ENCODE peak calls at places on chromosomes 12 and 14, in eight cellular contexts. J is A549, E is mesothelial cell of epicardium, X is suprapubic skin, I is lower lobe of right lung, S is RWPE1, M is GM12865, F is body of pancreas. W is an unnamed sample.

GRCh38 chr12:2925322-2925995 is 33.7 kb upstream of the TEAD4 start:
- DNase-seq in M (peak), J (no peak), S (peak), F (no peak), X (no peak), I (no peak), E (no peak), W (no peak)

GRCh38 chr12:8038659-8039114 is 6.2 kb downstream of the FOXJ2 start:
- DNase-seq in M (no peak), E (no peak), J (peak), S (peak), I (peak), F (peak), X (no peak), W (peak)

GRCh38 chr12:103012884-103013283 is 55.4 kb downstream of the ASCL1 start:
- DNase-seq in X (no peak), S (no peak), J (no peak), M (no peak), I (no peak), E (no peak), F (no peak), W (no peak)

GRCh38 chr12:22286569-22286968 is 47.9 kb downstream of the ST8SIA1 start:
- DNase-seq in E (no peak), S (no peak), M (no peak), F (no peak), X (no peak), I (no peak), J (no peak), W (peak)

GRCh38 chr12:94405378-94406116 is 54.1 kb downstream of the CEP83 start:
- DNase-seq in J (no peak), I (no peak), E (no peak), X (no peak), S (no peak), F (no peak), M (peak), W (peak)

GRCh38 chr12:29962276-29963035 is 178.7 kb upstream of the TMTC1 start:
- DNase-seq in M (no peak), E (no peak), I (no peak), F (no peak), X (no peak), S (no peak), J (no peak), W (no peak)

GRCh38 chr12:46382425-46382973 is 9.9 kb upstream of the SLC38A2 start:
- DNase-seq in F (peak), J (no peak), M (no peak), I (no peak), X (peak), S (no peak), E (no peak), W (no peak)

GRCh38 chr12:71124833-71125460 is 32.9 kb downstream of the TSPAN8 start:
- DNase-seq in X (no peak), J (no peak), E (no peak), F (no peak), S (no peak), I (no peak), M (no peak), W (no peak)

GRCh38 chr14:20477211-20477876 is 8.1 kb downstream of the PNP start:
- DNase-seq in I (peak), J (no peak), F (peak), X (no peak), E (no peak), S (no peak), M (no peak), W (peak)

GRCh38 chr14:59846595-59846994 is 24.0 kb downstream of the RTN1 start:
- DNase-seq in F (no peak), S (no peak), M (no peak), E (no peak), I (no peak), X (no peak), J (no peak), W (no peak)

GRCh38 chr14:91245029-91245428 is 525 bp upstream of the GPR68 start:
- DNase-seq in E (no peak), S (no peak), I (no peak), X (no peak), M (no peak), F (no peak), J (no peak), W (no peak)

GRCh38 chr12:107845980-107846659 is 71.6 kb downstream of the ASCL4 start:
- DNase-seq in M (no peak), X (no peak), I (no peak), S (peak), E (no peak), J (no peak), F (no peak), W (no peak)

GRCh38 chr14:87013583-87013982 is 979.4 kb downstream of the GALC start:
- DNase-seq in E (no peak), F (no peak), M (no peak), J (no peak), X (no peak), I (no peak), S (no peak), W (peak)

GRCh38 chr12:121095544-121096198 is 37.0 kb upstream of the P2RX7 start:
- DNase-seq in E (peak), I (peak), S (peak), F (peak), M (peak), X (peak), J (peak), W (peak)

GRCh38 chr14:59189281-59189821 is 884 bp downstream of the DAAM1 start:
- DNase-seq in X (peak), S (peak), E (no peak), J (peak), M (peak), I (peak), F (peak), W (peak)

GRCh38 chr12:7374423-7375144 is 69.4 kb downstream of the CD163L1 start:
- DNase-seq in X (no peak), F (peak), E (no peak), S (peak), I (peak), M (peak), J (peak), W (peak)

DNA sequence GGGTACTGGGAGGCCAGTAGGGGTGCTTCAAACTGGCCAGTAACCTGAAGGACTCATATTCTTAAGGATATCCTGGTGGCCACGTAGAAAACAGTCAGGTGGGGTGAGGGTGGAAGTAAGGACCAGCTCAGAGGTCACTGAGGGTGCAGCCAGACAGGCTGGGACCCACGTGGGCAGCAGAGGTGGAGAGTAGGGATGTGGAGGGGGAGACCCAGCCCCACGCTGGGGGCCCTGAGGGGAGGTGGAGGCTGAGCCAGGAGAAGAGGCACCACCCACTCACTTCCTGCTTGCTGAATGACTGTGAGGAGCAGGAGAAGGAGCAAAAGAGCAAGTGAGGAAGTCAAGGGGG is 12.6 kb upstream of the SERPINA3 start:
- DNase-seq in M (no peak), J (peak), E (no peak), I (no peak), S (no peak), F (peak), X (no peak), W (peak)
- TF ChIP-seq CTCF in M (no peak), J (no peak), E (no peak), I (no peak), S (no peak), F (no peak), X (no peak), W (no peak)

DNA sequence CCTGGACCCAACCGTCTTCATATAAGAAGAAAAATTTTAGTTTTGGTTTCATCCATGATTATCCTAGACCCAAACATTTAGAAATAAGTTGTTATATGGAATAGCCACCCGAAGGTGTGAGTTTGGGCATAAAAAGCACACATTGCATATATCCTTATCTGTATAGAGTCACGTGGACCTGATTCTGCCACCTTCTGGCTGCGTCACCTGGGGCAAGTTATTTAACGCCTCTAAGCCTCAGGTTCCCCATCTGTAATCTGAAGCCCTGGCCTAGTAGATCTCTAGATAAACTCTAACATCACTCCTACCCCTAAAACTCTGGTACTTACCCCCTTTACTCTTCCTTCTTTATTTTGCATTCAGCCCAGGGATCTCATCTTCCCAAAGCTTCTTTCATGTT is 14.3 kb upstream of the KRT5 start:
- DNase-seq in I (no peak), J (peak), S (no peak), F (no peak), E (no peak), M (peak), X (no peak), W (no peak)
- TF ChIP-seq CTCF in I (no peak), J (peak), S (no peak), F (no peak), E (no peak), M (no peak), X (no peak), W (no peak)

GRCh38 chr12:13001725-13002040 is 1.6 kb upstream of the HEBP1 start:
- DNase-seq in S (no peak), E (no peak), J (no peak), M (no peak), F (no peak), I (no peak), X (no peak), W (no peak)
- TF ChIP-seq CTCF in S (no peak), E (no peak), J (no peak), M (no peak), F (no peak), I (no peak), X (no peak), W (no peak)

GRCh38 chr12:92827836-92828431 is 101.2 kb downstream of the EEA1 start:
- DNase-seq in S (peak), I (no peak), F (peak), X (no peak), M (peak), J (peak), E (no peak), W (peak)
- TF ChIP-seq CTCF in S (peak), I (peak), F (peak), X (no peak), M (peak), J (peak), E (peak), W (peak)

GRCh38 chr12:52390739-52391617 is 5.5 kb upstream of the KRT84 start:
- DNase-seq in I (no peak), S (no peak), M (peak), J (peak), E (no peak), F (no peak), X (no peak), W (peak)
- TF ChIP-seq CTCF in I (peak), S (no peak), M (peak), J (peak), E (peak), F (no peak), X (no peak), W (peak)

GRCh38 chr14:94682736-94683135 is 70.5 kb downstream of the SERPINA3 start:
- DNase-seq in X (no peak), J (no peak), F (no peak), I (no peak), E (no peak), S (no peak), M (no peak), W (no peak)

GRCh38 chr14:94680498-94681288 is 68.5 kb downstream of the SERPINA3 start:
- DNase-seq in X (peak), F (no peak), I (no peak), E (no peak), M (no peak), S (no peak), J (no peak), W (no peak)

GRCh38 chr14:94679941-94680340 is 67.8 kb downstream of the SERPINA3 start:
- DNase-seq in M (no peak), E (no peak), F (no peak), I (no peak), X (no peak), S (no peak), J (no peak), W (no peak)

GRCh38 chr14:94682061-94682516 is 69.9 kb downstream of the SERPINA3 start:
- DNase-seq in F (no peak), S (no peak), I (no peak), E (no peak), J (no peak), M (no peak), X (no peak), W (peak)

DNA sequence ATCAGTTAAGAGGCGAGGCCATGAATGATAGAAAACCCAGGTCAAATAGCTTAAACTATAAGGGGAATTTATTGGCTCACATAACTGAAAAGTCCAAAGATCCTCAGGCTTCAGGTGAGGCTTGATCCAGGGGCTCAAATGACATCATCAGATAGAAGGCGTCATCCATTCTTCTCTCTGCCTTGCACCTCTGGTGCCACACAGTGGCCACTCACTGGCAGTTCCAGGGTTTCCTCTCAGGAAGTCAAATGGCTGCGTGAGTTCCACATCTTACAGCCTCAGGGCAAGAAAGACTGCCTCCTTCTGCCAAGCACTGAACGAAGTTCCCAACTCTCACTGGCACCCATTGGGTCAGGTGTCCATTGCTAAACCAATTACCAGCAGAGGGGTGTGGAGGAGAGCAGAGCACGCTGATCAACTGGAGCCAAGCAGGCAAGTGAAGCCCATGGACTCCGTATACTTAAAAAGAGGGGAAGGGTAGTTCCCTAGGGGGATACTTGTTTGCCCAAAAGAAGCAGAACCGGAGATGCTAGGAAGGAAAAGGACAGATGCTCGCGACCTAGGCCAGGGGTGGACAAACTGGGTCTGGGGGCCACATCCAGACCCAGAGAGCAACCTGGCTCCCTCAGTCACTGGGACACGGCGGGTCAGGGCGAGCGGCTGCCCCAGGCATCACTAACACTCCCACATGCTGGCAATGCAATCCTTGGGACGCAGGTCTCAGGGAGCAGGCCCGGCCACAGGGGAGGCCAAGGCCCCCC is 69.3 kb downstream of the SERPINA3 start:
- DNase-seq in E (no peak), F (peak), S (peak), J (peak), M (peak), I (no peak), X (peak), W (peak)
- TF ChIP-seq CTCF in E (no peak), F (peak), S (peak), J (peak), M (peak), I (no peak), X (no peak), W (peak)